ENCODE peak calls at places on chromosomes 16 and 17, in nine cellular contexts. Y is hippocampal formation; A is activated effector memory CD4-positive, alpha-beta T cell treated with anti-CD3 and anti-CD28 coated beads, Interleukin-2, amount 50 U/mL, for 16 hours; X is activated CD4-positive, CD25-positive, alpha-beta regulatory T cell treated with anti-CD3 and anti-CD28 coated beads, Interleukin-2, amount 50 U/mL, for 16 hours; E is activated CD4-positive, alpha-beta T cell treated with anti-CD3 and anti-CD28 coated beads, Interleukin-2, amount 50 U/mL, for 4 hours; B is substantia nigra; G is stimulated activated CD8-positive, alpha-beta memory T cell treated with anti-CD3 and anti-CD28 coated beads, Interleukin-7, amount 100 ng/mL, for 1 hour; Z is activated naive CD8-positive, alpha-beta T cell treated with anti-CD3 and anti-CD28 coated beads, Interleukin-2, amount 10 ng/mL, durations not matched to agents 7 days and 5 days; I is stomach. L is an unnamed sample.

GRCh38 chr17:11308550-11308949 is 67.5 kb downstream of the SHISA6 start:
- DNase-seq in G (no peak), B (no peak), Z (no peak), A (no peak), I (no peak), X (no peak), E (no peak), Y (no peak), L (no peak)

GRCh38 chr17:69088643-69089200 is 28.0 kb upstream of the ABCA9 start:
- DNase-seq in I (no peak), Z (no peak), X (no peak), E (no peak), Y (no peak), A (no peak), B (no peak), G (no peak), L (no peak)

GRCh38 chr16:31868701-31869167 is 4.9 kb upstream of the ZNF267 start:
- DNase-seq in B (peak; percentile 79), A (peak; percentile 93), Z (peak; percentile 73), E (peak; percentile 77), G (peak; percentile 80), Y (peak; percentile 61), I (peak; percentile 89), X (peak; percentile 80), L (no peak)

GRCh38 chr16:56451753-56452689 is 667 bp downstream of the OGFOD1 start:
- DNase-seq in I (no peak), Y (no peak), G (no peak), Z (no peak), E (no peak), X (no peak), B (peak; percentile 10), A (peak; percentile 61), L (no peak)

GRCh38 chr17:4179071-4179470 is 36.1 kb downstream of the CYB5D2 start:
- DNase-seq in B (no peak), E (no peak), A (peak; percentile 30), Y (no peak), G (no peak), I (no peak), X (no peak), Z (no peak), L (no peak)

GRCh38 chr17:36936455-36936934 is 780 bp upstream of the LHX1 start:
- DNase-seq in X (no peak), I (no peak), B (peak; percentile 90), Z (peak; percentile 42), Y (no peak), A (peak; percentile 64), E (no peak), G (no peak), L (peak; percentile 67)

GRCh38 chr17:75475144-75475835 is 18.9 kb downstream of the TMEM94 start:
- DNase-seq in B (no peak), I (no peak), X (no peak), Y (peak; percentile 13), G (no peak), A (no peak), E (no peak), Z (no peak), L (no peak)

GRCh38 chr17:29914819-29915537 is 15.1 kb downstream of the SSH2 start:
- DNase-seq in Z (no peak), I (no peak), G (no peak), Y (no peak), A (no peak), B (no peak), X (no peak), E (no peak), L (no peak)

GRCh38 chr16:19777061-19777460 is 59.0 kb downstream of the IQCK start:
- DNase-seq in Y (no peak), E (no peak), X (no peak), Z (no peak), I (no peak), A (no peak), B (no peak), G (no peak), L (no peak)

GRCh38 chr17:2959371-2960130 is 103.9 kb downstream of the OR1D5 start:
- DNase-seq in Z (no peak), B (no peak), A (peak; percentile 45), G (no peak), Y (no peak), E (no peak), X (no peak), I (peak; percentile 24), L (no peak)

GRCh38 chr17:73371285-73371684 is 59.5 kb upstream of the CDC42EP4 start:
- DNase-seq in A (no peak), B (no peak), Y (no peak), I (no peak), Z (no peak), E (no peak), G (no peak), X (no peak), L (no peak)

GRCh38 chr17:35596530-35597233 is 9.6 kb downstream of the AP2B1 start:
- DNase-seq in Y (no peak), B (no peak), G (no peak), E (no peak), Z (no peak), I (no peak), X (no peak), A (no peak), L (no peak)

GRCh38 chr17:69434164-69434579 is 19.7 kb downstream of the MAP2K6 start:
- DNase-seq in I (no peak), X (no peak), B (peak; percentile 31), Y (no peak), A (no peak), G (no peak), E (no peak), Z (no peak), L (no peak)

GRCh38 chr17:41654908-41655607 is 30.7 kb upstream of the KRT17 start:
- DNase-seq in Y (no peak), Z (no peak), G (no peak), I (no peak), B (no peak), A (no peak), E (no peak), X (no peak), L (no peak)

GRCh38 chr16:12024429-12024828 is 47.9 kb downstream of the SNX29 start:
- DNase-seq in X (no peak), I (peak; percentile 56), A (no peak), Z (no peak), G (no peak), B (no peak), Y (no peak), E (no peak), L (no peak)

GRCh38 chr17:61411114-61411943 is 11.7 kb downstream of the TBX2 start:
- DNase-seq in G (no peak), Y (no peak), E (no peak), B (no peak), Z (peak; percentile 66), A (peak; percentile 74), I (peak; percentile 51), X (no peak), L (no peak)

GRCh38 chr17:40615295-40615988 is 32.2 kb downstream of the SMARCE1 start:
- DNase-seq in A (peak; percentile 74), X (no peak), G (no peak), B (peak; percentile 19), E (peak; percentile 36), Z (no peak), Y (no peak), I (peak; percentile 57), L (no peak)

GRCh38 chr17:7307686-7308624 is 527 bp downstream of the EIF5A start:
- DNase-seq in A (peak; percentile 83), Y (no peak), E (peak; percentile 51), I (peak; percentile 51), G (no peak), Z (peak; percentile 71), B (peak; percentile 76), X (peak; percentile 16), L (no peak)

GRCh38 chr16:21283521-21284289 is 5.6 kb upstream of the CRYM start:
- DNase-seq in A (no peak), Z (peak; percentile 34), B (peak; percentile 81), X (no peak), E (no peak), I (peak; percentile 30), Y (no peak), G (no peak), L (peak; percentile 22)

GRCh38 chr17:71649986-71650385 is 470.8 kb upstream of the SOX9 start:
- DNase-seq in Z (no peak), X (no peak), Y (no peak), A (no peak), G (no peak), B (no peak), I (no peak), E (no peak), L (no peak)

GRCh38 chr16:2341456-2342447 is 1.2 kb upstream of the ABCA3 start:
- DNase-seq in G (no peak), I (no peak), Z (no peak), B (peak; percentile 48), E (no peak), Y (no peak), X (no peak), A (peak; percentile 65), L (no peak)

GRCh38 chr17:78671607-78672404 is 94.6 kb upstream of the DNAH17 start:
- DNase-seq in G (no peak), B (no peak), X (no peak), Y (no peak), E (no peak), I (no peak), A (no peak), Z (no peak), L (no peak)

GRCh38 chr17:45808845-45809244 is 24.7 kb downstream of the CRHR1 start:
- DNase-seq in B (no peak), G (no peak), I (no peak), A (no peak), Z (no peak), E (no peak), X (no peak), Y (no peak), L (no peak)

GRCh38 chr16:68267612-68268405 is 3.5 kb downstream of the SLC7A6 start:
- DNase-seq in I (no peak), B (peak; percentile 38), Z (no peak), A (no peak), G (no peak), E (no peak), Y (no peak), X (no peak), L (no peak)

GRCh38 chr17:40895106-40895730 is 10.2 kb upstream of the KRT20 start:
- DNase-seq in X (no peak), G (no peak), Z (no peak), I (no peak), E (no peak), Y (no peak), A (no peak), B (no peak), L (no peak)

GRCh38 chr17:5508855-5509254 is 22.5 kb downstream of the MIS12 start:
- DNase-seq in I (no peak), G (no peak), B (no peak), X (no peak), Y (no peak), E (no peak), A (no peak), Z (no peak), L (no peak)

GRCh38 chr17:7711356-7711755 is 6.2 kb upstream of the DNAH2 start:
- DNase-seq in G (no peak), B (no peak), I (no peak), Z (no peak), A (no peak), Y (no peak), X (no peak), E (no peak), L (no peak)

GRCh38 chr16:31357324-31358156 is 2.6 kb downstream of the ITGAX start:
- DNase-seq in I (no peak), G (no peak), Z (no peak), Y (no peak), X (no peak), B (no peak), E (no peak), A (peak; percentile 42), L (no peak)

GRCh38 chr16:89144681-89145080 is 26.9 kb upstream of the CDH15 start:
- DNase-seq in B (no peak), X (no peak), A (no peak), G (no peak), E (no peak), Z (no peak), I (no peak), Y (no peak), L (no peak)